ENCODE peak calls at places on chromosomes 11 and 22, in seven cellular contexts. G, S, Y, L, V, T and P are unnamed samples. For H3K36me3, the result is how much of the 10 kb centered on the place peaks cover.

GRCh38 chr11:108592591-108593213 is 866 bp downstream of the EXPH5 start:
- DNase-seq in G (peak), S (peak), Y (peak), L (no peak), V (no peak), T (peak), P (peak)

GRCh38 chr11:107776062-107776461 is 64.2 kb upstream of the SLN start:
- DNase-seq in G (no peak), S (no peak), Y (no peak), L (no peak), V (no peak), T (no peak), P (no peak)

GRCh38 chr22:19597399-19597735 is 73.2 kb upstream of the CLDN5 start:
- DNase-seq in G (no peak), S (no peak), Y (no peak), L (no peak), V (no peak), T (no peak), P (no peak)

GRCh38 chr11:104151404-104152204 is 12.3 kb downstream of the PDGFD start:
- DNase-seq in G (peak), S (peak), Y (no peak), L (peak), V (no peak), T (no peak), P (peak)

GRCh38 chr22:48748113-48748859 is 1079.4 kb downstream of the BRD1 start:
- DNase-seq in G (no peak), S (no peak), Y (no peak), L (no peak), V (no peak), T (no peak), P (no peak)

GRCh38 chr11:110128161-110128560 is 35.0 kb downstream of the ZC3H12C start:
- DNase-seq in G (no peak), S (peak), Y (peak), L (no peak), V (peak), T (no peak), P (no peak)

GRCh38 chr11:74265256-74265655 is 46.2 kb downstream of the P4HA3 start:
- DNase-seq in G (no peak), S (peak), Y (peak), L (no peak), V (no peak), T (no peak), P (no peak)

GRCh38 chr11:84247931-84248330 is 961.8 kb upstream of the CCDC90B start:
- DNase-seq in G (no peak), S (no peak), Y (no peak), L (no peak), V (no peak), T (no peak), P (no peak)

GRCh38 chr11:96055706-96056387 is 131.9 kb upstream of the MTMR2 start:
- DNase-seq in G (peak), S (peak), Y (no peak), L (no peak), V (peak), T (no peak), P (no peak)

GRCh38 chr11:61783717-61784505 is 8.5 kb downstream of the TMEM258 start:
- DNase-seq in G (no peak), S (peak), Y (no peak), L (no peak), V (no peak), T (no peak), P (no peak)

GRCh38 chr22:27207907-27208306 is 550.5 kb downstream of the MIAT start:
- DNase-seq in G (no peak), S (peak), Y (no peak), L (no peak), V (no peak), T (no peak), P (no peak)

GRCh38 chr11:267491-267994 is 10.7 kb upstream of the NLRP6 start:
- DNase-seq in G (peak), S (peak), Y (no peak), L (no peak), V (no peak), T (no peak), P (peak)

GRCh38 chr11:10725114-10725906 is 25.7 kb upstream of the CTR9 start:
- DNase-seq in G (peak), S (peak), Y (no peak), L (peak), V (no peak), T (no peak), P (no peak)

GRCh38 chr11:60857378-60858232 is 1.9 kb upstream of the PTGDR2 start:
- DNase-seq in G (peak), S (peak), Y (no peak), L (no peak), V (no peak), T (no peak), P (no peak)

GRCh38 chr11:7657306-7658025 is 15.8 kb downstream of the CYB5R2 start:
- DNase-seq in G (peak), S (peak), Y (peak), L (peak), V (peak), T (peak), P (peak)

GRCh38 chr11:108588287-108588686 is 5.3 kb downstream of the EXPH5 start:
- DNase-seq in G (peak), S (no peak), Y (no peak), L (no peak), V (no peak), T (no peak), P (no peak)

GRCh38 chr22:36767035-36767775 is 8.7 kb downstream of the IFT27 start:
- DNase-seq in G (no peak), S (no peak), Y (no peak), L (no peak), V (no peak), T (no peak), P (no peak)

GRCh38 chr11:108223449-108224149 is 732 bp downstream of the ATM start:
- DNase-seq in G (no peak), S (peak), Y (no peak), L (no peak), V (no peak), T (no peak), P (peak)

GRCh38 chr22:23064381-23065068 is 5.8 kb upstream of the GNAZ start:
- DNase-seq in G (no peak), S (no peak), Y (no peak), L (no peak), V (no peak), T (no peak), P (no peak)

DNA sequence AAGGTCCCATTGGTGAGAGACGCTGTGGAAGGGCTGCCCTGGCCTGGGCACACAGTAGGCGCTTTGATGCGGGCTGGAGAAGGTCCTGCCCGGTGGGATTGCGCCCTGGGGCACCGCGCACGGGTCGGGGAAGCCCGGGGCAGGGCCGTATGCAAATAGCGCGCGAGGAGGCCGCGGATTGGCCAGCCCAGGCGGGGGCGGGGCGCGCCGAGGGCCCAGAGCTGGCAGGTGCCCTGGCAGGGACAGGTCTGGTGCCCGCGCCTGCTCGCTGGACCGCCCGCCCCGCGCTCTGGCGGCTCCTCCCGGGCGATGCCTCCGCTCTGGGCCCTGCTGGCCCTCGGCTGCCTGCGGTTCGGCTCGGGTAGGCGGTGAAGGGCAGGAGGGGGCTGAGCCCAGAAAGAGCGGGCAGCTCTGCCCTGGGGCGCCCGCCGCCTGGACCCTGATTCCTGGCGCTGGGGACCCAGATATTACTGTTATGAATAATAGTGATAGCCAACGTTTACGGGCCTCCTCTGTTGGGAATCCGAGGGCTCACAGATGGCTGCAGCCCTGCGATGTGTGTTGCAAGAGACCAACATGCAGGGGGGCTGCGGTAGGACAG is at the start of gene UPK3A:
- DNase-seq in G (peak), S (peak), Y (peak), L (peak), V (peak), T (peak), P (peak)
- TF ChIP-seq EZH2 in G (no peak), S (no peak), Y (no peak), L (no peak), V (peak), T (no peak), P (no peak)

DNA sequence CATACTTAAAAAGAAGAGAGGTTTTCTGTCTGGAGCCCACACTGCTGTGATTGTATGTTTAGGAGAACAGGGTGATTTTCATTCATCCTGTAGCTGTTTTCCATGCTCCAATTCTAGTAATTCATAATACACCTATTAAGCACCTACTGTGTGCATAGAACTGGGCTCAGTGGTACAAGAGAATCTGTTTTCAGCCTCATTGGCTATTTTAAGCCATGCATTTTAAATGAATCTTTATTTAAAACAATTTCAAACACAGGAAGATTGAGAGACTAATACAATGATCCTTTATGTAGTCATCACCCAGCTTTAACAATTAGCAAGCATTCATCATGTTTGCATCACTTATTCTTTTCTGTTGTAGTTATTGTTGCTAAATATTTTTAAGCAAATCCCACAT is 86.2 kb downstream of the BDNF start:
- DNase-seq in G (no peak), S (peak), Y (no peak), L (no peak), V (no peak), T (no peak), P (no peak)
- H3K36me3 ChIP-seq in G (under half), S (under half), Y (under half), L (under half), V (under half), T (under half), P (under half)

DNA sequence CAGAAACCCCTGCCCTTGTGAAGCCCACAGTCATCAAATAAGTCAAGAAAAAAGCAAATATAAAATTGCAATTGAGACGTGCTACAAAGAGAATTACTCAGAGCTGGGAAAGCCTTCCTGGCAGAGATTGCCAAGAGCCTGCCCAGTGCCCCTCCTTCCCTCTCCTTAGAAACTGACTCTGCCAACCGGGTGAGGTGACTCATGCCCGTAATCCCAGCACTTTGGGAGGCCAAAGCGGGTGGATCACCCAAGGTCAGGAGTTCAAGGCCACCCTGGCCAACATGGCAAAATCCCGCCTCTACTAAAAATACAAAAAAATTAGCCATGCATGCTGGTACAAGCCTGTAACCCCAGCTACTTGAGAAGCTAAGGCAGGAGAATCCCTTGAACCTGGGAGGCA is 76.0 kb upstream of the RTL6 start:
- DNase-seq in G (peak), S (peak), Y (no peak), L (peak), V (no peak), T (peak), P (no peak)
- TF ChIP-seq EZH2phosphoT487 in G (no peak), S (no peak), Y (no peak), L (no peak), V (no peak), T (no peak), P (no peak)

DNA sequence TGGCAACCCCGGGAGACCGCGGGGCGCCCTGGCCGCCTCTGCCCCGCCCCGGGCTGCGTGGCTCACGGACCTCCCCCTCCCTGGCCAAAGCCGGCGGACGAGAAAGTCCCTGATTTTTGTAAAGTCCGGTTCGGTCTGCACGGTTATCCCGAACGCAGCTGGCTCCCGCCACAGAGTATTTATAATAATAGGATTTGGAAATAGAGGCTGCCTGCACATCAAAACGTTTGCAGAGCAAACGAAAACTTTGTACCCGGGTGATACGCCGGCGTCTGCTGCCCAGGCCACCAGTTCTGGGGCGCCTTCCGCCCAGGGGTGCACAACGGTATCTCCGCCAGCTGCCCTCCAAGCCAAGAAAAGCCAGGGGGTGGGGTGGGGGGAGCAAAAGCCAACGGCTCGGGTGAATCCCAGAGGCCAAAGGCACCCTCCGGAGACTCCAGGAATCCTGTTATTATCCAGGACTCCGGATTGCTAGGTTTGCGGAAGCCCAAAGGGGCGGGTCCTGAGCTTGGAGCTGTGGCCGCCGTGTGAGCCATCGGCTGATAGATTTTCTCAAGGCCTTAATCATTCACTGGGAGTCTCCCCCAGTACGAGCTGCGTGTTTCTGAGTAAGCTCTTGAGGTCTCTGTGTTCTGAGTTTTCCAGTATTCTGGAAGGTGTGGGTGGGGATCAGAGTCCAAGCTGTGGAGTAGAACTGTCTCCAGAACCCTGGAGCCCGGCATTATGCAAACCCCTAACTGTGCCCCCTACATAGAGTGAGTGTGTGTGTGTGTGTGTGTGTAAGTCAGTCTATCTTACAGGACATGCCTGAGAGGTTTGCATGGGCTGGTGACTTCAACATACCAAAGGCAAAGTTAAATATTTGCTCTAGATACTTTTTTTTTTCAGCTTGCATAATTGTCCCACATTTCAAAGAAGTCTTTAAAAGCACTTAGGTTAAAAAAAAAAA is 679 bp upstream of the SHANK2 start:
- DNase-seq in G (peak), S (peak), Y (peak), L (peak), V (peak), T (peak), P (no peak)
- TF ChIP-seq EZH2 in G (no peak), S (no peak), Y (no peak), L (no peak), V (peak), T (peak), P (no peak)